ENCODE peak calls at places on chromosome 19, in five cellular contexts. C is GM12878, L is H1, K is K562, X is HepG2. Y is an unnamed sample.

GRCh38 chr19:6060600-6061391 is 49.5 kb downstream of the RFX2 start:
- DNase-seq in K (peak), C (no peak), L (no peak), X (no peak), Y (no peak)

GRCh38 chr19:11261902-11262839 is at the start of gene DOCK6:
- DNase-seq in X (no peak), L (peak), K (peak), C (no peak), Y (no peak)

GRCh38 chr19:48668332-48668731 is 4.5 kb downstream of the NTN5 start:
- DNase-seq in C (no peak), X (no peak), L (no peak), K (no peak), Y (no peak)

GRCh38 chr19:39363909-39364457 is 21.8 kb downstream of the SAMD4B start:
- DNase-seq in X (no peak), C (no peak), L (no peak), K (no peak), Y (no peak)

GRCh38 chr19:11142528-11143171 is 12.9 kb downstream of the SPC24 start:
- DNase-seq in K (peak), L (no peak), C (no peak), X (peak), Y (peak)

GRCh38 chr19:45253396-45254027 is 2.4 kb downstream of the MARK4 start:
- DNase-seq in C (no peak), X (no peak), K (no peak), L (no peak), Y (no peak)

GRCh38 chr19:3095375-3096191 is 1.4 kb downstream of the GNA11 start:
- DNase-seq in X (peak), K (no peak), L (peak), C (no peak), Y (no peak)

GRCh38 chr19:869245-870177 is 10.0 kb downstream of the CFD start:
- DNase-seq in X (no peak), K (no peak), C (no peak), L (no peak), Y (peak)

GRCh38 chr19:3146677-3147100 is 10.9 kb downstream of the GNA15 start:
- DNase-seq in K (peak), X (peak), L (peak), C (no peak), Y (no peak)

GRCh38 chr19:55115446-55116065 is 1.9 kb downstream of the PPP1R12C start:
- DNase-seq in K (peak), L (no peak), C (no peak), X (no peak), Y (no peak)

GRCh38 chr19:16070366-16070990 is 5.8 kb upstream of the TPM4 start:
- DNase-seq in K (peak), C (no peak), L (no peak), X (peak), Y (peak)

GRCh38 chr19:40553885-40554857 is 22.5 kb upstream of the SHKBP1 start:
- DNase-seq in X (no peak), C (no peak), L (peak), K (no peak), Y (no peak)

GRCh38 chr19:14517840-14518505 is at the start of gene DNAJB1:
- DNase-seq in L (peak), X (peak), K (peak), C (no peak), Y (no peak)

GRCh38 chr19:7788178-7788932 is 25.3 kb downstream of the CLEC4M start:
- DNase-seq in K (no peak), C (no peak), X (no peak), L (peak), Y (no peak)

GRCh38 chr19:16660763-16661479 is at the start of gene TMEM38A:
- DNase-seq in K (peak), L (peak), X (no peak), C (no peak), Y (no peak)

GRCh38 chr19:30447276-30447870 is 75.2 kb downstream of the ZNF536 start:
- DNase-seq in L (no peak), C (no peak), K (no peak), X (no peak), Y (no peak)

GRCh38 chr19:14081797-14082674 is 3.5 kb downstream of the C19orf67 start:
- DNase-seq in C (no peak), X (no peak), K (no peak), L (no peak), Y (no peak)

GRCh38 chr19:45567609-45568008 is 17.0 kb downstream of the OPA3 start:
- DNase-seq in C (no peak), X (no peak), L (no peak), K (no peak), Y (no peak)

GRCh38 chr19:2686347-2686746 is 16.1 kb downstream of the GNG7 start:
- DNase-seq in L (no peak), X (no peak), K (no peak), C (no peak), Y (no peak)

GRCh38 chr19:41367848-41368301 is 3.9 kb upstream of the B9D2 start:
- DNase-seq in L (no peak), X (no peak), C (no peak), K (peak), Y (no peak)

GRCh38 chr19:991174-991931 is 7.2 kb downstream of the WDR18 start:
- DNase-seq in L (peak), K (peak), X (no peak), C (no peak), Y (peak)

GRCh38 chr19:42634409-42635232 is 39.9 kb upstream of the CEACAM8 start:
- DNase-seq in C (no peak), K (peak), L (peak), X (peak), Y (peak)

GRCh38 chr19:14405380-14405757 is 13.8 kb downstream of the DDX39A start:
- DNase-seq in X (no peak), C (no peak), K (no peak), L (no peak), Y (no peak)

GRCh38 chr19:3053218-3053621 is 9.1 kb downstream of the TLE5 start:
- DNase-seq in X (no peak), K (peak), L (peak), C (no peak), Y (no peak)

GRCh38 chr19:9570255-9570654 is 14.0 kb downstream of the ZNF121 start:
- DNase-seq in X (peak), C (no peak), L (no peak), K (no peak), Y (no peak)

GRCh38 chr19:9885077-9885552 is 50.0 kb downstream of the PIN1 start:
- DNase-seq in C (no peak), X (no peak), K (no peak), L (no peak), Y (no peak)

GRCh38 chr19:10230155-10230903 is 802 bp downstream of the S1PR2 start:
- DNase-seq in X (no peak), L (peak), C (no peak), K (peak), Y (no peak)

GRCh38 chr19:7492142-7493055 is 3.6 kb upstream of the PEX11G start:
- DNase-seq in C (no peak), L (no peak), X (no peak), K (no peak), Y (no peak)

GRCh38 chr19:56294557-56294956 is 20.1 kb downstream of the ZSCAN5A start:
- DNase-seq in K (no peak), X (no peak), L (no peak), C (no peak), Y (no peak)

GRCh38 chr19:5966215-5966614 is 11.7 kb downstream of the RANBP3 start:
- DNase-seq in K (no peak), X (no peak), C (no peak), L (no peak), Y (no peak)

GRCh38 chr19:2040647-2041435 is 10.2 kb downstream of the MKNK2 start:
- DNase-seq in L (no peak), C (no peak), K (no peak), X (no peak), Y (no peak)

GRCh38 chr19:56217039-56217949 is 15.2 kb downstream of the ZSCAN5C start:
- DNase-seq in L (peak), K (no peak), C (no peak), X (no peak), Y (no peak)

GRCh38 chr19:5990289-5990797 is 12.4 kb upstream of the RANBP3 start:
- DNase-seq in C (no peak), L (peak), X (no peak), K (peak), Y (no peak)

GRCh38 chr19:50475736-50476223 is 527 bp upstream of the EMC10 start:
- DNase-seq in C (no peak), X (no peak), L (no peak), K (no peak), Y (no peak)
- H3K4me2 ChIP-seq in C (no peak), X (no peak), L (peak), K (no peak), Y (peak)

DNA sequence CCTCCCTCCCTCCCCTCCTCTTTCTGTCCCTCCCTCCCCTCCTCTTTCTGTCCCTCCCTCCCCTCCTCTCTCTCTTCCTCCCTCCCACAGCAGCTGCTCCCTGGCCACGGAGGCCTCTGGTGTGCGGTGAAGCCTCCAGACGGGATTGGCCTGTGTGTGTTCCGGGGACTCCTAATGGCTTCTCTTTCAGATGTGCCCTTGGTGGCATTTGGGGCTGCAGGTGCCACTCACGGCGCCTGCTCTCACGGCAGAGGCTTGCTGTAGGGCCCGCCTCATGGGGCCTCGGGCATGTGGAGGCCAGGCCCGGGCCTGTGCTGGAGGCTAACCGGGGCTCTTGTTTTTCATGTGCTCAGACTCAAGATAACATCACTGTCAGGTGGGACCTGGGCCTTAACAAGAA is 20.9 kb downstream of the UPF1 start:
- DNase-seq in X (no peak), K (no peak), C (no peak), L (no peak), Y (no peak)
- TF ChIP-seq ATF3 in X (no peak), K (no peak), C (no peak), L (no peak), Y (no peak)

DNA sequence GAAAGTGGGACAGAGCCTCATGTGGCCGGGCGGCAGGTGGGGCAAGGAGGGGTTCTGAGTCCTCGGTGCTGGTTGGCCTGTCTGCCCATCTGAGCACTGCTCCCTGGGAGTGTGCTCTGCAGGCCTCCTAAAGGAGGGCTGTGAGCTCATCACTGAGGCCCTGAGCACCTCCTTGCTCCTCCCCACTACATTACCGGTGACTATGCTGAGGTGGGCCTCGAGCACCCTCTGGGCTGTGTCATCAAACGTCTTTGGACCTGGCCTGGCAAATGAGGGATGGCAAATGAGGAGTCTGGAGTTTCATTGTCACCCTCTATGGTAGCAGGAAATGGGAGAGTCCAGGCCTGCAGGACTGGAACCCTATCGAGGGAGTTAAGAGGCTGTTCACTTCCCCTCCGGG is 38.8 kb upstream of the ZNF429 start:
- DNase-seq in X (no peak), C (no peak), L (no peak), K (no peak), Y (no peak)
- H3K4me2 ChIP-seq in X (no peak), C (no peak), L (no peak), K (no peak), Y (no peak)

DNA sequence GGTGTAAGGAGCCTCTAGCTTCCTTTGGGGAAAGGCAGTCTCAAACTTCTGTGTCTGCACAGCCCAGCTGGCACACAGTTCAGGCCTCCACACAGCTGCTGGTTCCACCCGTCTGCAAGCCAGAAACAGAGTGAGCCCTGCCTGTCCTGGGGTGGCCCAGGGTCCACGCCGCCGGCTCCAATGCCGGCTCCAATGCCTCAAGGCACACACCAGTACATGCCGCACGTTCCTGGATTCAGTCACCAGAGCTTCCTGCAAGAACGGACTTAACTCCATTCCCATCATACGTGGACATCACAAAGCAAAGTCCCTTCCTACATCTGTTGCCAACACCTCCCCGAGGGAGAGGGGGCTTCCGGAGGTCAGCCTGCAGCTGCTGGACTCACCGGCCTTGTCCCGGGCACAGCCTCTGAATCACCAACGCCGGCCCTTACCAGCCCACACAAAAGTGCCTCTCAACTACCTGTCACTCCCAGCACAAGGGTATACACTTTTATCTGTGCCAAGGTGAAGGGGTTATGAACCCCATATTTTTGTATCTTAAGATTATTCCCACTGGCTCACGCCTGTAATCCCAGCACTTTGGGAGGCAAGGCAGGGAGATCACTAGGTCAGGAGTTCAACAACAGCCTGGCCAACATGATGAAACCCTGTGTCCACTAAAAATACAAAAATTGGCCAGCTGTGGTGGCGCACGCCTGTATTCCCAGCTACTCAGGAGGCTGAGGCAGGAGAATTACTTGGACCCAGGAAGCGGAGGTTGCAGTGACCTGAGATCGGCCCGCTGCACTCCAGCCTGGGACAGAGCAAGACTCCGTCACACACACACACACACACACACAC is 8.4 kb downstream of the SH3GL1 start:
- DNase-seq in C (no peak), X (peak), K (no peak), L (no peak), Y (no peak)
- TF ChIP-seq ATF3 in C (no peak), X (no peak), K (no peak), L (no peak), Y (no peak)

DNA sequence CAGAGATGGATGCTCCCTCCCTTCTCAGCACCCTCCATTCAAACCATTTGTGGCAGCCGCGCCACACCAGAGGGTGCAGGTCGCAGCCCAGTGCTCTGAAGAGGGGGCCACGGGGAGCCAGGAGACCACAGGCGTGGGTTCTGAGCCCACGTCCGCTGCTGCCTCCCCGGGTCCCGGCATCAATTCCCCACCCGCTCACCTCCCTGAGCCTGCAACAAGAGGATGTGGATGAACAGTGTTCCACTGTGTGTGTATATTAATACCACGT is 120.1 kb upstream of the VSTM2B start:
- DNase-seq in K (no peak), X (no peak), L (no peak), C (no peak), Y (no peak)
- H3K4me2 ChIP-seq in K (no peak), X (no peak), L (peak), C (no peak), Y (no peak)

GRCh38 chr19:38045554-38046253 is 138.7 kb downstream of the SIPA1L3 start:
- DNase-seq in C (no peak), X (no peak), K (no peak), L (no peak), Y (no peak)

GRCh38 chr19:38047048-38047435 is 140.0 kb downstream of the SIPA1L3 start:
- DNase-seq in L (no peak), K (no peak), C (no peak), X (no peak), Y (no peak)

GRCh38 chr19:38046254-38047047 is 139.4 kb downstream of the SIPA1L3 start:
- DNase-seq in X (no peak), K (no peak), C (peak), L (no peak), Y (no peak)

GRCh38 chr19:38047641-38048040 is 140.6 kb downstream of the SIPA1L3 start:
- DNase-seq in C (no peak), L (peak), K (no peak), X (no peak), Y (no peak)

DNA sequence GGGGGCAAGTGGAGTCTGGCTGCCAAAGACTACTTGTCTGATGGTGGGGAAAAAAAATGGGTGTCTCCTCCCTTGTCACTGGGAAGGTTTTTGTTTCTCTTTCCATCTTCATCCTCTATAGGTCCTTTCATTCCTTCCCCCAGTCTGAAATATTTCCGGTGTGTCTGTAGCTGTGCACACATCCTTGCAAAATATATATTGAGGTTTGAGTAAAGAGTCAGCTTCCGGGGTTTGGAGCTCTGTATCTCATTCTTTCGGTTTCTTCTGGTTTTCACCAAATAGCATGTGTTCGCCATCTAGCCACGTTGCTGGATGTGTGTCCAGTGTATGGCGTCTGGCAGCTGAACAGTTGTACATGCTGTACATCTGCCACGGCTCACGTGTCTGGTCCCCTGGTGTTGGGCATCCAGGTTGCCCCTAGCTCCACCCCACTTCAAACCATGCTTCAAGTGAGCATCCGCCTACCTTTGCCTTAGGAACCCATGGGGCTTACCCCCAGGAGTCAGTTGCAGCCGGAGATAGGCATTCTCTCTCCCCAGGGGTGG is 142.2 kb downstream of the SIPA1L3 start:
- DNase-seq in K (no peak), X (no peak), C (peak), L (no peak), Y (no peak)
- TF ChIP-seq ATF3 in K (no peak), X (no peak), C (no peak), L (no peak), Y (no peak)

Y was measured in HCT116.